ENCODE peak calls at places on chromosomes 11 and 22, in six cellular contexts. A, E, L, Y, U and V are unnamed samples.

GRCh38 chr22:17826151-17826550 is 51.9 kb upstream of the BID start:
- DNase-seq in A (no peak), E (no peak), L (no peak), Y (no peak), U (no peak), V (no peak)

GRCh38 chr11:31800398-31801265 is 10.5 kb downstream of the PAX6 start:
- DNase-seq in A (no peak), E (no peak), L (no peak), Y (no peak), U (no peak), V (no peak)

GRCh38 chr22:45476814-45477213 is 25.9 kb upstream of the FBLN1 start:
- DNase-seq in A (no peak), E (no peak), L (no peak), Y (no peak), U (no peak), V (no peak)

GRCh38 chr22:44497218-44497903 is 672 bp downstream of the RTL6 start:
- DNase-seq in A (peak; percentile 38), E (peak; percentile 72), L (peak; percentile 41), Y (peak; percentile 3), U (no peak), V (peak; percentile 33)

GRCh38 chr11:126153999-126154398 is 57.5 kb downstream of the RPUSD4 start:
- DNase-seq in A (no peak), E (peak; percentile 62), L (peak; percentile 69), Y (no peak), U (no peak), V (peak; percentile 4)

GRCh38 chr11:65894034-65894591 is 3.6 kb downstream of the CCDC85B start:
- DNase-seq in A (no peak), E (no peak), L (no peak), Y (no peak), U (peak; percentile 70), V (no peak)

GRCh38 chr22:37230673-37231405 is 13.2 kb downstream of the RAC2 start:
- DNase-seq in A (no peak), E (no peak), L (no peak), Y (no peak), U (peak; percentile 65), V (no peak)

GRCh38 chr11:45102810-45103621 is 43.4 kb upstream of the PRDM11 start:
- DNase-seq in A (peak; percentile 59), E (peak; percentile 81), L (peak; percentile 77), Y (peak; percentile 63), U (peak; percentile 61), V (peak; percentile 64)

GRCh38 chr11:2443881-2444300 is 423 bp downstream of the TRPM5 start:
- DNase-seq in A (no peak), E (no peak), L (no peak), Y (no peak), U (no peak), V (peak; percentile 48)
- H3K4me3 ChIP-seq in A (peak overlapping the region; percentile 3), E (no peak overlapping the region), L (no peak overlapping the region), Y (no peak overlapping the region), U (peak overlapping the region; percentile 82), V (no peak overlapping the region)

DNA sequence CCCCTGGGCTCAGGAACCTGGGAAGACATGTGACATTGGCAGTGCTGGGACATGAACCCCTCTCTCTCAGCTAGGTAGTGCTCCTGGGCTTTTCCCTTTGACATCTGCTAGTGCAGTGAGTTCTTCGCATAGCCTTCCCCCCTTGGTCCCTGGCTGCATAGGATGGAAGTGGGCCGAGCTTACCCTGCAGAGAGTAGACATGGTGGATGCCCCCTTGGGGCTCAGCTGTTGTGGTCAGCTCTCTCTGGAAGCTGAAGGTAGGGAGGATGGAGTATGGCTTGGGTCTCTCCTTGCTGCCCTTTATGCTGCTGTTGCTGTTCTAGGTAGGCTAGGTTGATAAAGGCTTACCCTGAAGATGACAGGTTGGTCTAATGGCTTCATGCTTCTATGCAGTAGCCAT is 92.1 kb downstream of the ZBTB16 start:
- DNase-seq in A (no peak), E (peak; percentile 52), L (no peak), Y (no peak), U (no peak), V (no peak)
- H3K4me1 ChIP-seq in A (peaks cover 58% of the 10 kb centered on the region), E (peaks cover 94% of the 10 kb centered on the region), L (peaks cover 53% of the 10 kb centered on the region), Y (peaks cover 21% of the 10 kb centered on the region), U (peaks cover 4% of the 10 kb centered on the region), V (peaks cover 91% of the 10 kb centered on the region)

DNA sequence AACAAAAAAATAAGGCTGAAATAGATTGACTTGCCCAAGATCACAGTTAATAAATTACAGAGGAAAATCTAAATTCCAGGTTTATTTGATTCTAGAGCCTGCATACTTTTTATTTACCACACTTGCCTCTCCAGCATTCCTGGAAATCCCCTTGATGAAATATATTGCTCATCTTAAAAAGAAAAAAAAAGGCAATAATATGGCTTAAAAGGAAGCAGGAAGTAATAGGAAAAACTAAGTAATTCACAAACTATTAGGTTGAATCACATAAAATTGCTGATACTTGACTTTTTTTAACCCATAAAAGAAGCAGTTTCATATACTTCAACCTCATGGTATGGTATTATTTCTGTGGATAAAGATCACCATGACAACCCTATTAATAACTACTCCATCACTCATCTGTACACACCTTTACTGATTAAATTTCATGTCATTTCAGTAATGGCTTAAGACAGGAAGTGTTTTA is 52.9 kb downstream of the COPB1 start:
- DNase-seq in A (no peak), E (no peak), L (no peak), Y (peak; percentile 37), U (no peak), V (no peak)
- H3K4me3 ChIP-seq in A (no peak overlapping the region), E (no peak overlapping the region), L (no peak overlapping the region), Y (no peak overlapping the region), U (no peak overlapping the region), V (no peak overlapping the region)

GRCh38 chr11:35160248-35160820 is 21.4 kb downstream of the CD44 start:
- DNase-seq in A (no peak), E (no peak), L (no peak), Y (no peak), U (no peak), V (no peak)

GRCh38 chr11:35160902-35161585 is 22.1 kb downstream of the CD44 start:
- DNase-seq in A (no peak), E (no peak), L (no peak), Y (no peak), U (no peak), V (no peak)

GRCh38 chr11:35163707-35164496 is 24.9 kb downstream of the CD44 start:
- DNase-seq in A (no peak), E (no peak), L (no peak), Y (no peak), U (peak; percentile 77), V (no peak)

GRCh38 chr11:35163209-35163608 is 24.2 kb downstream of the CD44 start:
- DNase-seq in A (no peak), E (no peak), L (no peak), Y (no peak), U (no peak), V (no peak)

DNA sequence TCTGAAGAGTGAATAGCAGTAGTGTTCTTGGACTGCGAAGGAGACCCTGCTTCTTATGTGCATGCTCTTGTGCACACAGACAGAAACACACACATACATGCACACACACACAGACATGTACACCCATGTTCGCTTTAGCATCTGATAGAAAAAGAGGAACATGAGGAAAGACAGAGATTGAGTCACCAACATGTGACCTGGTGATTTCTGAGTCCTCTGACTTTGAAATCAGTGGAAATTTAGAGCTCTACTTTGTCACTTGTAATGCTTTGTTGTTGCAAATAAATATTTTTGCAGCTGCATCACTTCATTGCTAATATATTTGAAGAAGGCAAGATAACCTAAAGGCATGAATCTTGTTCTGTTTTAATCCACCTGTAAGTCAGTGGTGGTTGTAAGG is 23.8 kb downstream of the CD44 start:
- DNase-seq in A (no peak), E (no peak), L (no peak), Y (no peak), U (no peak), V (no peak)
- H3K4me1 ChIP-seq in A (peaks cover 28% of the 10 kb centered on the region), E (peaks cover 78% of the 10 kb centered on the region), L (peaks cover 39% of the 10 kb centered on the region), Y (peaks cover 99% of the 10 kb centered on the region), U (peaks cover 5% of the 10 kb centered on the region), V (no peaks in the 10 kb centered on the region)

GRCh38 chr22:35299717-35300497 is at the start of gene TOM1:
- DNase-seq in A (peak; percentile 96), E (peak; percentile 98), L (peak; percentile 99), Y (peak; percentile 98), U (peak; percentile 98), V (peak; percentile 98)

GRCh38 chr22:35305525-35306070 is 5.9 kb downstream of the TOM1 start:
- DNase-seq in A (no peak), E (no peak), L (no peak), Y (no peak), U (no peak), V (no peak)

GRCh38 chr22:35299217-35299716 is 427 bp upstream of the TOM1 start:
- DNase-seq in A (no peak), E (no peak), L (peak; percentile 61), Y (no peak), U (peak; percentile 21), V (no peak)

GRCh38 chr22:35303029-35303624 is 3.4 kb downstream of the TOM1 start:
- DNase-seq in A (no peak), E (no peak), L (no peak), Y (no peak), U (no peak), V (no peak)

GRCh38 chr22:35301370-35301874 is 1.7 kb downstream of the TOM1 start:
- DNase-seq in A (no peak), E (peak; percentile 80), L (peak; percentile 87), Y (peak; percentile 63), U (no peak), V (peak; percentile 85)
- H3K4me3 ChIP-seq in A (no peak overlapping the region), E (no peak overlapping the region), L (peak overlapping the region; percentile 59), Y (peak overlapping the region; percentile 28), U (peak overlapping the region; percentile 59), V (peak overlapping the region; percentile 98)